ENCODE peak calls at places on chromosomes 13 and 19, in seven cellular contexts. J is NCI-H1417; E is trophoblast cell; Q is iPS DF 19.7; F is AG04449; W is activated naive CD4-positive, alpha-beta T cell treated with anti-CD3 and anti-CD28 coated beads for 36 hours; T is heart left ventricle. O is an unnamed sample.
A peak's percentile ranks its signal among the peaks of the same experiment; 100 is the strongest.

GRCh38 chr13:60379837-60380236 is 17.2 kb upstream of the TDRD3 start:
- DNase-seq in J (no peak), E (no peak), Q (no peak), F (no peak), W (no peak), T (no peak), O (no peak)

GRCh38 chr13:66940113-66940512 is 290.0 kb downstream of the PCDH9 start:
- DNase-seq in J (no peak), E (no peak), Q (no peak), F (no peak), W (no peak), T (no peak), O (no peak)

GRCh38 chr19:13154911-13155471 is 4.8 kb downstream of the IER2 start:
- DNase-seq in J (peak; percentile 90), E (peak; percentile 96), Q (no peak), F (no peak), W (peak; percentile 95), T (peak; percentile 55), O (peak; percentile 77)

GRCh38 chr13:103188688-103189326 is 122.6 kb upstream of the SLC10A2 start:
- DNase-seq in J (peak; percentile 25), E (peak; percentile 61), Q (no peak), F (no peak), W (no peak), T (no peak), O (no peak)

GRCh38 chr19:43467730-43468129 is 2.3 kb upstream of the LYPD3 start:
- DNase-seq in J (no peak), E (no peak), Q (no peak), F (no peak), W (no peak), T (no peak), O (no peak)

GRCh38 chr13:99536023-99536422 is 34.8 kb downstream of the TM9SF2 start:
- DNase-seq in J (no peak), E (no peak), Q (no peak), F (no peak), W (no peak), T (no peak), O (no peak)

GRCh38 chr19:14138576-14139265 is 2.3 kb upstream of the ASF1B start:
- DNase-seq in J (no peak), E (peak; percentile 50), Q (no peak), F (no peak), W (no peak), T (no peak), O (no peak)

GRCh38 chr19:8835446-8835845 is 3.3 kb downstream of the MBD3L1 start:
- DNase-seq in J (no peak), E (no peak), Q (no peak), F (no peak), W (no peak), T (no peak), O (no peak)

GRCh38 chr13:36750046-36750445 is 69.0 kb upstream of the RFXAP start:
- DNase-seq in J (no peak), E (peak; percentile 90), Q (no peak), F (no peak), W (no peak), T (no peak), O (no peak)

GRCh38 chr13:76863022-76863421 is 23.2 kb downstream of the KCTD12 start:
- DNase-seq in J (no peak), E (no peak), Q (no peak), F (no peak), W (no peak), T (no peak), O (no peak)

GRCh38 chr19:19111138-19111835 is 27.0 kb downstream of the TMEM161A start:
- DNase-seq in J (no peak), E (no peak), Q (no peak), F (no peak), W (no peak), T (no peak), O (no peak)

GRCh38 chr13:35714096-35714495 is 237.6 kb upstream of the MAB21L1 start:
- DNase-seq in J (no peak), E (peak; percentile 92), Q (no peak), F (no peak), W (no peak), T (no peak), O (no peak)

GRCh38 chr19:48806818-48807589 is 3.8 kb downstream of the BCAT2 start:
- DNase-seq in J (peak; percentile 7), E (no peak), Q (no peak), F (no peak), W (no peak), T (no peak), O (no peak)